ENCODE peak calls at places on chromosomes 2 and 18, in seven cellular contexts. One of them, this sample, is unnamed.

GRCh38 chr18:66894851-66895250 is 291.0 kb upstream of the CDH19 start:
- DNase-seq in activated CD8-positive, alpha-beta memory T cell treated with anti-CD3 and anti-CD28 coated beads for 1 hour: no peak
- DNase-seq in left lung: no peak
- DNase-seq in NCI-H2081: no peak
- DNase-seq in ovary: no peak
- DNase-seq in GM13977: no peak
- DNase-seq in tibial nerve: no peak
- DNase-seq in this sample: no peak

GRCh38 chr2:233444501-233444900 is 90.2 kb downstream of the DGKD start:
- DNase-seq in activated CD8-positive, alpha-beta memory T cell treated with anti-CD3 and anti-CD28 coated beads for 1 hour: no peak
- DNase-seq in GM13977: no peak
- DNase-seq in left lung: no peak
- DNase-seq in NCI-H2081: no peak
- DNase-seq in ovary: peak; percentile 21
- DNase-seq in tibial nerve: no peak
- DNase-seq in this sample: no peak

GRCh38 chr2:121400206-121400605 is 115.2 kb upstream of the TFCP2L1 start:
- DNase-seq in left lung: no peak
- DNase-seq in tibial nerve: no peak
- DNase-seq in NCI-H2081: no peak
- DNase-seq in activated CD8-positive, alpha-beta memory T cell treated with anti-CD3 and anti-CD28 coated beads for 1 hour: no peak
- DNase-seq in ovary: no peak
- DNase-seq in GM13977: no peak
- DNase-seq in this sample: no peak

GRCh38 chr2:18763338-18763737 is 174.0 kb upstream of the NT5C1B start:
- DNase-seq in GM13977: no peak
- DNase-seq in ovary: no peak
- DNase-seq in left lung: no peak
- DNase-seq in tibial nerve: no peak
- DNase-seq in NCI-H2081: no peak
- DNase-seq in activated CD8-positive, alpha-beta memory T cell treated with anti-CD3 and anti-CD28 coated beads for 1 hour: no peak
- DNase-seq in this sample: no peak

GRCh38 chr2:15354596-15355359 is 206.4 kb downstream of the NBAS start:
- DNase-seq in GM13977: no peak
- DNase-seq in left lung: no peak
- DNase-seq in activated CD8-positive, alpha-beta memory T cell treated with anti-CD3 and anti-CD28 coated beads for 1 hour: no peak
- DNase-seq in ovary: no peak
- DNase-seq in tibial nerve: no peak
- DNase-seq in NCI-H2081: no peak
- DNase-seq in this sample: no peak

GRCh38 chr18:6578686-6579085 is 150.8 kb upstream of the ARHGAP28 start:
- DNase-seq in NCI-H2081: no peak
- DNase-seq in ovary: no peak
- DNase-seq in GM13977: no peak
- DNase-seq in activated CD8-positive, alpha-beta memory T cell treated with anti-CD3 and anti-CD28 coated beads for 1 hour: no peak
- DNase-seq in left lung: no peak
- DNase-seq in tibial nerve: no peak
- DNase-seq in this sample: no peak

GRCh38 chr2:173229086-173229485 is 125.6 kb upstream of the CDCA7 start:
- DNase-seq in tibial nerve: no peak
- DNase-seq in ovary: no peak
- DNase-seq in left lung: no peak
- DNase-seq in GM13977: no peak
- DNase-seq in NCI-H2081: no peak
- DNase-seq in activated CD8-positive, alpha-beta memory T cell treated with anti-CD3 and anti-CD28 coated beads for 1 hour: no peak
- DNase-seq in this sample: no peak

GRCh38 chr18:5294618-5295230 is 802 bp downstream of the ZBTB14 start:
- DNase-seq in NCI-H2081: peak; percentile 65
- DNase-seq in left lung: peak; percentile 68
- DNase-seq in activated CD8-positive, alpha-beta memory T cell treated with anti-CD3 and anti-CD28 coated beads for 1 hour: peak; percentile 42
- DNase-seq in ovary: peak; percentile 67
- DNase-seq in GM13977: no peak
- DNase-seq in tibial nerve: peak; percentile 30
- DNase-seq in this sample: no peak

GRCh38 chr2:165149439-165149838 is 54.4 kb downstream of the SCN3A start:
- DNase-seq in left lung: no peak
- DNase-seq in GM13977: no peak
- DNase-seq in NCI-H2081: no peak
- DNase-seq in ovary: no peak
- DNase-seq in tibial nerve: no peak
- DNase-seq in activated CD8-positive, alpha-beta memory T cell treated with anti-CD3 and anti-CD28 coated beads for 1 hour: no peak
- DNase-seq in this sample: no peak

GRCh38 chr18:7084080-7084765 is 33.4 kb downstream of the LAMA1 start:
- DNase-seq in left lung: no peak
- DNase-seq in tibial nerve: no peak
- DNase-seq in GM13977: no peak
- DNase-seq in ovary: no peak
- DNase-seq in activated CD8-positive, alpha-beta memory T cell treated with anti-CD3 and anti-CD28 coated beads for 1 hour: no peak
- DNase-seq in NCI-H2081: no peak
- DNase-seq in this sample: no peak